ENCODE peak calls at places on chromosomes 11 and 22, in seven cellular contexts. R, O, A, C, H, F and U are unnamed samples.
A peak's percentile ranks its signal among the peaks of the same experiment; 100 is the strongest.

GRCh38 chr11:99952816-99953215 is 734.3 kb upstream of the ARHGAP42 start:
- DNase-seq in R (no peak), O (no peak), A (no peak), C (no peak), H (no peak), F (no peak), U (no peak)

GRCh38 chr11:57641426-57641825 is 8.3 kb downstream of the YPEL4 start:
- DNase-seq in R (no peak), O (peak; percentile 54), A (peak; percentile 63), C (no peak), H (no peak), F (peak; percentile 47), U (no peak)

GRCh38 chr11:15053201-15053685 is 20.1 kb upstream of the CALCB start:
- DNase-seq in R (no peak), O (no peak), A (no peak), C (no peak), H (no peak), F (no peak), U (no peak)

GRCh38 chr22:32760815-32761214 is 40.7 kb upstream of the TIMP3 start:
- DNase-seq in R (no peak), O (no peak), A (no peak), C (no peak), H (no peak), F (no peak), U (no peak)

GRCh38 chr11:134558916-134559616 is 147.0 kb upstream of the B3GAT1 start:
- DNase-seq in R (no peak), O (peak; percentile 4), A (no peak), C (peak; percentile 42), H (no peak), F (no peak), U (no peak)

GRCh38 chr11:46658259-46658658 is 40.9 kb downstream of the ATG13 start:
- DNase-seq in R (no peak), O (no peak), A (no peak), C (no peak), H (no peak), F (no peak), U (no peak)

GRCh38 chr22:19958083-19959042 is 16.7 kb upstream of the TXNRD2 start:
- DNase-seq in R (no peak), O (no peak), A (no peak), C (no peak), H (no peak), F (no peak), U (no peak)

GRCh38 chr11:16356751-16357365 is 512 bp upstream of the SOX6 start:
- DNase-seq in R (no peak), O (no peak), A (no peak), C (no peak), H (no peak), F (no peak), U (no peak)

GRCh38 chr11:28976012-28976800 is 868.0 kb downstream of the METTL15 start:
- DNase-seq in R (no peak), O (no peak), A (no peak), C (no peak), H (no peak), F (no peak), U (no peak)

GRCh38 chr11:86938900-86939880 is 16.0 kb downstream of the FZD4 start:
- DNase-seq in R (no peak), O (peak; percentile 41), A (peak; percentile 81), C (no peak), H (no peak), F (peak; percentile 65), U (no peak)

GRCh38 chr11:120186799-120187591 is 23.8 kb upstream of the OAF start:
- DNase-seq in R (no peak), O (peak; percentile 64), A (no peak), C (no peak), H (peak; percentile 50), F (peak; percentile 50), U (no peak)

GRCh38 chr11:2775083-2775625 is 75.4 kb upstream of the KCNQ1OT1 start:
- DNase-seq in R (no peak), O (no peak), A (no peak), C (no peak), H (peak; percentile 13), F (no peak), U (no peak)

DNA sequence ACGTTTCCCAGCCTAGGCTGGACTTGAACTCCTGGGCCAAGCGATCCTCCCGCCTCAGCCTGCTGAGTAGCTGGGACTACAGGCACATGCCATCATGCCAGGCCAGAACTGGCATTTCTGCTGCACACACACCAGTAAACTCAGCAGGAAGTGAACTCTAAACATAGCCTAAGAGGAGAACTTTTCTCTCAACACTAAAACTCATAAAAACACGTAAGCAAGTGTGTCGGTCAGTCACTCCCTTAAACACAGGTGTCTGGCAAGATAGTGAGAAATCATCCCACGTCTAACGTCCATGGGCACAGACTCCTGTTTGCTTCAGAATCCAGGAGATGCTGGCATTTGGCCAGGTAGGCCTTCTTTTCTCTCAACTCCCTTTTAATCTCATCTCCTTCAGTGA is 104.8 kb downstream of the RPL27A start:
- DNase-seq in R (no peak), O (no peak), A (no peak), C (no peak), H (no peak), F (no peak), U (no peak)
- TF ChIP-seq TAF1 in R (no peak), O (no peak), A (no peak), C (no peak), H (no peak), F (no peak), U (no peak)

DNA sequence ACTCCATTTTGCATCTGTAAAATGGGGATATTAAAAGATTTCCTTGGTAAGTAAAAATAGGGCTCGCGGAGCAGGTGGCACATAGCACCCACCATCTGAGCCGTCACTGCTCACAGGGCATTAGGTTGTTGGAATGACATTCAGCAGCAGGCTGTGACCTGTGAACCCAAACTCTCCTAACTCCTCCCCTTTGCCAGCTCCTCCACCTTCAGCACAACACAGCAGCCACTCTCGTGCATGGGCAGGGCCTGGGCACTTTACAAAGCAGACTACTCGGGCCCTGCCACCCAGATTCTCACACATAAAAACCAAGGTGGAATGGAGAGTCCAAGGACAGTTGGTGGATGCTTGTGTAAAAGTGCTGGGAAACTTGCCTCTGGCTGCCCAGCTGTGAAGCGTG is 77.2 kb downstream of the FLI1 start:
- DNase-seq in R (no peak), O (no peak), A (no peak), C (no peak), H (no peak), F (no peak), U (no peak)
- TF ChIP-seq POLR2AphosphoS5 in R (no peak), O (no peak), A (no peak), C (no peak), H (no peak), F (no peak), U (no peak)

GRCh38 chr11:117610045-117610444 is 187.0 kb downstream of the DSCAML1 start:
- DNase-seq in R (no peak), O (no peak), A (no peak), C (no peak), H (peak; percentile 70), F (no peak), U (no peak)
- TF ChIP-seq TAF1 in R (no peak), O (no peak), A (no peak), C (no peak), H (no peak), F (no peak), U (no peak)

GRCh38 chr11:779955-780532 is 2.8 kb upstream of the GATD1 start:
- DNase-seq in R (no peak), O (no peak), A (no peak), C (no peak), H (no peak), F (no peak), U (no peak)
- TF ChIP-seq POLR2AphosphoS5 in R (no peak), O (no peak), A (no peak), C (no peak), H (no peak), F (peak; percentile 22), U (no peak)

GRCh38 chr22:45907996-45908395 is 69.0 kb downstream of the WNT7B start:
- DNase-seq in R (no peak), O (no peak), A (no peak), C (no peak), H (no peak), F (no peak), U (no peak)
- TF ChIP-seq TAF1 in R (no peak), O (no peak), A (no peak), C (no peak), H (no peak), F (no peak), U (no peak)

GRCh38 chr11:80116796-80117195 is 676.0 kb upstream of the TENM4 start:
- DNase-seq in R (no peak), O (no peak), A (no peak), C (no peak), H (no peak), F (no peak), U (no peak)
- TF ChIP-seq POLR2AphosphoS5 in R (no peak), O (no peak), A (no peak), C (no peak), H (no peak), F (no peak), U (no peak)

GRCh38 chr11:43145653-43146052 is 166.1 kb upstream of the API5 start:
- DNase-seq in R (no peak), O (no peak), A (no peak), C (no peak), H (peak; percentile 64), F (no peak), U (no peak)
- TF ChIP-seq TAF1 in R (peak; percentile 23), O (no peak), A (no peak), C (no peak), H (peak; percentile 61), F (no peak), U (peak; percentile 33)